ENCODE peak calls at places on chromosomes 13 and 19, in six cellular contexts. O is stimulated activated CD8-positive, alpha-beta memory T cell treated with anti-CD3 and anti-CD28 coated beads, Interleukin-2, amount 100 ng/mL, for 1 hour; P is activated effector memory CD4-positive, alpha-beta T cell treated with anti-CD3 and anti-CD28 coated beads, Interleukin-2, amount 50 U/mL, for 16 hours; I is substantia nigra; H is hepatic stellate cell; W is heart left ventricle. L is an unnamed sample.

GRCh38 chr13:114100446-114101320 is 31.7 kb downstream of the RASA3 start:
- DNase-seq in O (no peak), P (peak), I (no peak), H (no peak), W (peak), L (no peak)

GRCh38 chr13:108346376-108346775 is 76.9 kb downstream of the TNFSF13B start:
- DNase-seq in O (no peak), P (peak), I (no peak), H (no peak), W (no peak), L (no peak)

GRCh38 chr13:67278230-67278629 is 48.1 kb upstream of the PCDH9 start:
- DNase-seq in O (no peak), P (no peak), I (no peak), H (no peak), W (no peak), L (no peak)

GRCh38 chr19:3821156-3821555 is 35.0 kb upstream of the MATK start:
- DNase-seq in O (no peak), P (no peak), I (no peak), H (no peak), W (no peak), L (no peak)

GRCh38 chr19:52991484-52991883 is 22.2 kb upstream of the ERVV-1 start:
- DNase-seq in O (no peak), P (no peak), I (no peak), H (peak), W (no peak), L (no peak)

GRCh38 chr13:69291292-69291906 is 816.2 kb upstream of the ATXN8OS start:
- DNase-seq in O (no peak), P (no peak), I (no peak), H (no peak), W (no peak), L (no peak)

GRCh38 chr13:96652506-96652905 is 341.8 kb downstream of the OXGR1 start:
- DNase-seq in O (no peak), P (no peak), I (no peak), H (no peak), W (no peak), L (no peak)

GRCh38 chr19:512548-513365 is 5.5 kb downstream of the TPGS1 start:
- DNase-seq in O (no peak), P (no peak), I (no peak), H (no peak), W (peak), L (no peak)

GRCh38 chr19:17581211-17581874 is 25.9 kb downstream of the COLGALT1 start:
- DNase-seq in O (no peak), P (no peak), I (no peak), H (no peak), W (peak), L (no peak)

GRCh38 chr19:15123900-15124299 is 16.7 kb downstream of the SYDE1 start:
- DNase-seq in O (no peak), P (peak), I (peak), H (no peak), W (peak), L (peak)

GRCh38 chr13:39353988-39354387 is 249.0 kb downstream of the LHFPL6 start:
- DNase-seq in O (no peak), P (no peak), I (no peak), H (no peak), W (no peak), L (no peak)

GRCh38 chr19:50922316-50922853 is 11.2 kb upstream of the KLK4 start:
- DNase-seq in O (peak), P (peak), I (peak), H (peak), W (peak), L (peak)

GRCh38 chr13:48574036-48574796 is 41.3 kb upstream of the RCBTB2 start:
- DNase-seq in O (no peak), P (no peak), I (no peak), H (no peak), W (no peak), L (no peak)

GRCh38 chr13:111232191-111232590 is 88.3 kb upstream of the TEX29 start:
- DNase-seq in O (no peak), P (no peak), I (no peak), H (no peak), W (no peak), L (no peak)

GRCh38 chr19:38718747-38719543 is 25.3 kb downstream of the CAPN12 start:
- DNase-seq in O (no peak), P (no peak), I (peak), H (peak), W (peak), L (peak)

GRCh38 chr13:73684286-73684685 is 449.9 kb downstream of the KLF12 start:
- DNase-seq in O (no peak), P (no peak), I (no peak), H (no peak), W (no peak), L (no peak)

GRCh38 chr13:35086667-35087066 is 144.6 kb downstream of the NBEA start:
- DNase-seq in O (no peak), P (no peak), I (no peak), H (no peak), W (no peak), L (no peak)

GRCh38 chr13:21058361-21058760 is 3.0 kb downstream of the LATS2 start:
- DNase-seq in O (no peak), P (no peak), I (no peak), H (no peak), W (no peak), L (no peak)

GRCh38 chr13:36666482-36667264 is 7.1 kb upstream of the SERTM1 start:
- DNase-seq in O (no peak), P (no peak), I (no peak), H (no peak), W (no peak), L (no peak)

GRCh38 chr13:32195713-32196112 is 119.5 kb downstream of the ZAR1L start:
- DNase-seq in O (no peak), P (no peak), I (no peak), H (no peak), W (no peak), L (no peak)

GRCh38 chr19:4602915-4603314 is 36.4 kb upstream of the TNFAIP8L1 start:
- DNase-seq in O (no peak), P (no peak), I (no peak), H (no peak), W (no peak), L (no peak)

GRCh38 chr13:44506719-44507118 is 69.4 kb downstream of the TSC22D1 start:
- DNase-seq in O (no peak), P (no peak), I (no peak), H (no peak), W (no peak), L (no peak)

GRCh38 chr13:111897178-111897845 is 169.6 kb upstream of the SOX1 start:
- DNase-seq in O (no peak), P (no peak), I (no peak), H (no peak), W (no peak), L (no peak)

GRCh38 chr19:29404951-29405727 is 120.7 kb upstream of the VSTM2B start:
- DNase-seq in O (no peak), P (no peak), I (no peak), H (no peak), W (peak), L (no peak)

GRCh38 chr19:55247621-55248099 is 11.2 kb downstream of the PPP6R1 start:
- DNase-seq in O (no peak), P (no peak), I (no peak), H (no peak), W (peak), L (peak)

GRCh38 chr13:25874907-25875306 is 176.9 kb downstream of the SHISA2 start:
- DNase-seq in O (peak), P (peak), I (no peak), H (no peak), W (no peak), L (no peak)

GRCh38 chr19:2249010-2249866 is at the start of gene AMH:
- DNase-seq in O (no peak), P (no peak), I (no peak), H (no peak), W (no peak), L (no peak)

GRCh38 chr13:72953391-72953960 is 105.3 kb upstream of the KLF5 start:
- DNase-seq in O (no peak), P (no peak), I (no peak), H (no peak), W (no peak), L (no peak)

GRCh38 chr19:19606021-19606420 is 12.5 kb downstream of the PBX4 start:
- DNase-seq in O (no peak), P (peak), I (no peak), H (no peak), W (no peak), L (no peak)

GRCh38 chr19:17441241-17442135 is 7.0 kb downstream of the TMEM221 start:
- DNase-seq in O (no peak), P (no peak), I (no peak), H (no peak), W (no peak), L (no peak)

GRCh38 chr19:28915737-28916460 is 297.1 kb downstream of the UQCRFS1 start:
- DNase-seq in O (no peak), P (no peak), I (no peak), H (no peak), W (peak), L (no peak)

GRCh38 chr19:21322528-21322927 is 6.7 kb downstream of the ZNF708 start:
- DNase-seq in O (no peak), P (no peak), I (peak), H (no peak), W (peak), L (peak)

GRCh38 chr13:39765801-39766463 is 110.5 kb downstream of the COG6 start:
- DNase-seq in O (no peak), P (peak), I (peak), H (no peak), W (peak), L (peak)

GRCh38 chr13:110070511-110071120 is 236.3 kb downstream of the COL4A1 start:
- DNase-seq in O (no peak), P (no peak), I (no peak), H (peak), W (no peak), L (no peak)

L was measured in left ventricle myocardium inferior.